ENCODE peak calls at places on chromosome 3, in four cellular contexts. S is substantia nigra, T is adrenal gland, I is upper lobe of left lung. B is an unnamed sample.

GRCh38 chr3:101902041-101902440 is 52.7 kb downstream of the NFKBIZ start:
- DNase-seq in S (no peak), I (peak), T (no peak), B (no peak)

GRCh38 chr3:110933786-110934415 is 137.7 kb upstream of the NECTIN3 start:
- DNase-seq in I (no peak), T (no peak), S (no peak), B (no peak)

GRCh38 chr3:49399467-49399866 is 12.3 kb downstream of the RHOA start:
- DNase-seq in T (no peak), I (peak), S (no peak), B (no peak)

GRCh38 chr3:150830094-150830681 is 67.2 kb upstream of the SIAH2 start:
- DNase-seq in S (no peak), I (no peak), T (no peak), B (no peak)

GRCh38 chr3:182509312-182509711 is 284.0 kb upstream of the ATP11B start:
- DNase-seq in S (peak), T (no peak), I (no peak), B (no peak)

GRCh38 chr3:50347187-50347813 is 1.8 kb upstream of the ZMYND10 start:
- DNase-seq in T (peak), S (peak), I (peak), B (no peak)

GRCh38 chr3:50573566-50574279 is 4.4 kb downstream of the HEMK1 start:
- DNase-seq in S (no peak), I (peak), T (no peak), B (no peak)

GRCh38 chr3:175187586-175187985 is 328.5 kb downstream of the NAALADL2 start:
- DNase-seq in T (no peak), S (no peak), I (peak), B (no peak)

GRCh38 chr3:69658514-69658913 is 80.8 kb upstream of the MITF start:
- DNase-seq in S (no peak), T (no peak), I (no peak), B (no peak)

GRCh38 chr3:14921034-14921616 is 26.3 kb upstream of the NR2C2 start:
- DNase-seq in S (peak), T (peak), I (peak), B (peak)

GRCh38 chr3:151976211-151977050 is 103.0 kb downstream of the SUCNR1 start:
- DNase-seq in S (no peak), I (no peak), T (no peak), B (no peak)

GRCh38 chr3:123322866-123323265 is 121.1 kb downstream of the SEC22A start:
- DNase-seq in I (no peak), T (no peak), S (no peak), B (no peak)

GRCh38 chr3:46852329-46852720 is 10.9 kb downstream of the MYL3 start:
- DNase-seq in S (no peak), T (no peak), I (peak), B (peak)

GRCh38 chr3:64327039-64327804 is 102.0 kb upstream of the PRICKLE2 start:
- DNase-seq in I (no peak), S (no peak), T (peak), B (peak)

GRCh38 chr3:72998489-72998888 is 1.9 kb downstream of the PPP4R2 start:
- DNase-seq in T (no peak), S (no peak), I (no peak), B (no peak)
- H3K27ac ChIP-seq in T (no peak), S (peak), I (no peak), B (no peak)

DNA sequence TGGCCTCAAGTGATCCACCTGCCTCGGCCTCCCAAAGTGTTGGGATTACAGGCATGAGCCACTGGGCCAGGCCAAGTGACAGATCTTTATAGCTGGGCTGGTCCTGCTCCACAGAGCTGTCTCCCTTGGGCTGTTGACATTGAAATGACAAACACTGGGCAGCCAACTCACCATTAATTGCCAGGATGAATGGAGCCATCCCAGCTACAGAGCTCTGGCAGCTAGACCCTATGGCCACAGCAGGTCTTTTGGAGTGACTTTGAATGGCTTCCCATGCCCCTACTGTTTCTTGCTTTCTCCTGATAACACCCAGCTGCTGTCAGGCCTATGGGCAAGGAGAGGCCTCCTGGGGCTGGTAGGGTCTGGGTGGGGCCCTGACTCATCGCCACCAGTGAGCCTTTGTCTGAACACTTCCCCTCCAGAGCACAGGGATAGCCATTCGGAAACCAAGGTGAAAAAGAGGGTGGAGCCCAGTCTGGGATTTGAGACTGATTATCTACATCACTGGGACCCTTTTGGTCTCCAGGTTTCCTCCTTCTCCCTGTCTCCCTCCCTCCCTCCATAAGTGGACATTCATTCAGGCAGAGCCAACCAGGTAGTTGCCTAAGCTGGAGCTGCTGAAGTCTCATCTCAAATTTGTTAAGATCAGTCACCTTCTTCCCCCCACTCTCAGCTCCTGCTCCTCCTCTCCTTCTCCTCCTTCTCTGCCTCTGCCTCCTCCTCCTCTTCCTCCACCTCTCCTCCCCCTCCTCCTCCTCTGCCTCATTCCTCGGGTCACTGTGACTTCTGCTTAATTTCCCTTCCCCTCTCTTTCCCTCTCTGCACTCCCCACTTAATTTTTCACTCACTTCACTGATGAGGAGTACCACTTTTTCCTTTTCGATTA is 34.0 kb downstream of the BHLHE40 start:
- DNase-seq in T (no peak), I (peak), S (no peak), B (no peak)
- H3K27ac ChIP-seq in T (no peak), I (no peak), S (no peak), B (no peak)

DNA sequence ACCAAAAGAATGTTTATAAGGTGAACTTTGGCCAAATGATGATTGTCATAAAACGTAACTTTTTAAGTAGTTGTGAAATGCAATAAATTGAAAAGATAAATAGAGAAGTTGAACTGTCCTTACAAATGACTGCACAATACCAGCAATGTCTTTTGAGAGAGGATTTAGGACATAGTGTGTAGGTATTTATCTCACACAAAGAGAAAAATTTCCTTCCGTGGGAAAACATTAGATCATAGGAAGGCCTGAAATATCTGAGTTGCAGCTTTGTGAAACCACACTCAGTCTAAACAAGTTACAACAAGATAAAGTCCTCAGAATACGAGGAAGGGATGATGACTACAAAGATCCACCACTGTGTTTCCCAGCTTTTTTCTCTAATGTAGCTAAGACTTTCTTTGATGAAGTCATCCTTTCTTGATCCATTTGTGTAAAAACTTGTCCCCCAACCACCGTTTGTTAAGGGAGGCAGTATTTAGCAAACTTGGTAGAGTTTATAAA is 16.0 kb downstream of the ROBO2 start:
- DNase-seq in S (no peak), I (no peak), T (no peak), B (no peak)
- H3K27ac ChIP-seq in S (no peak), I (no peak), T (no peak), B (no peak)

GRCh38 chr3:196440041-196440537 is 7.9 kb upstream of the UBXN7 start:
- DNase-seq in I (no peak), T (no peak), S (no peak), B (no peak)
- H3K27ac ChIP-seq in I (no peak), T (no peak), S (no peak), B (no peak)

GRCh38 chr3:130462089-130462488 is 54.9 kb upstream of the COL6A6 start:
- DNase-seq in S (no peak), I (no peak), T (no peak), B (no peak)
- H3K27ac ChIP-seq in S (no peak), I (no peak), T (no peak), B (no peak)

GRCh38 chr3:27533718-27534578 is 49.8 kb upstream of the SLC4A7 start:
- DNase-seq in S (peak), I (peak), T (peak), B (peak)

GRCh38 chr3:27535809-27536392 is 51.7 kb upstream of the SLC4A7 start:
- DNase-seq in T (no peak), I (no peak), S (no peak), B (no peak)

GRCh38 chr3:27532931-27533607 is 48.9 kb upstream of the SLC4A7 start:
- DNase-seq in I (no peak), S (no peak), T (no peak), B (no peak)

GRCh38 chr3:27528798-27529197 is 44.6 kb upstream of the SLC4A7 start:
- DNase-seq in S (no peak), T (no peak), I (no peak), B (no peak)

GRCh38 chr3:27532426-27532825 is 48.2 kb upstream of the SLC4A7 start:
- DNase-seq in I (no peak), T (no peak), S (no peak), B (no peak)
- H3K27ac ChIP-seq in I (no peak), T (no peak), S (no peak), B (no peak)

GRCh38 chr3:149378420-149379388 is 1.3 kb upstream of the TM4SF1 start:
- DNase-seq in S (no peak), T (no peak), I (no peak), B (no peak)

GRCh38 chr3:149375824-149376196 is 1.6 kb downstream of the TM4SF1 start:
- DNase-seq in T (no peak), S (no peak), I (no peak), B (no peak)

GRCh38 chr3:149377408-149378111 is at the start of gene TM4SF1:
- DNase-seq in I (peak), T (peak), S (no peak), B (no peak)

GRCh38 chr3:149375164-149375823 is 2.2 kb downstream of the TM4SF1 start:
- DNase-seq in T (no peak), I (no peak), S (no peak), B (no peak)

DNA sequence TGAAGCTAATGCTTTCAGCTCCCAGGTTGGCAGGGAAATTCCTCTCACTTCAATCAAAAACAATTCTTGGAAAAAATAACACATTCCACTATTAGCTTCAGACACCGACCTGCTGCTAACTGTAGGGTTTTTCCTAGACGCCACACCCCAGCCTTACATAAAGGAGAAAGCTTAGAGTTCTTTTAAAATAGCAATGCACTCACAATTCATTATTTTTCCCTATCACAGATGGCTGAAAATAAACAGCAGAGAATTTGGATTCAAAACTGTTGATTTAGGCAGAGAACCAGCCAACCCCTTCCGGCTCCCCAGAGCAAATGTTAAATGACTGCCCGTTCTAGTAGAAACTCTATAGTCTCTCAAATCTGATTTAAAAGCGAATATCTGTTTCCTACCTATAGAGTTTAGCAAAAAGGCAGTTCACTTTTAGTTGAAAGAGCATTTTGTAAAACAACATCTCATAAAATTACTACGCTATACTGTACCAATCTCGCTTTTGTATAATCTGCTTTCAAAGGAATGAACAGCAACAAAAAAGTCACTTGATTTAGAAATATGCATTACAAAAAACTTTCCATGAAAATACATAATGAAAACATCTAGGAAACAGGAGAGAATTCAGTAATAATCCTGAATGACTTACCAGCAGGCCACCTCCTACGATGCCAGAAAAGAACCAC is 581 bp downstream of the TM4SF1 start:
- DNase-seq in T (no peak), I (no peak), S (no peak), B (no peak)
- H3K27ac ChIP-seq in T (peak), I (peak), S (no peak), B (peak)

GRCh38 chr3:187941848-187942194 is 196.6 kb upstream of the BCL6 start:
- DNase-seq in I (no peak), T (no peak), S (no peak), B (no peak)

GRCh38 chr3:187945374-187945773 is 200.1 kb upstream of the BCL6 start:
- DNase-seq in I (no peak), S (no peak), T (no peak), B (no peak)

GRCh38 chr3:187942658-187943241 is 197.5 kb upstream of the BCL6 start:
- DNase-seq in S (no peak), T (no peak), I (no peak), B (no peak)

GRCh38 chr3:187944391-187945179 is 199.3 kb upstream of the BCL6 start:
- DNase-seq in I (no peak), S (no peak), T (no peak), B (no peak)

GRCh38 chr3:187943677-187944390 is 198.6 kb upstream of the BCL6 start:
- DNase-seq in T (no peak), S (no peak), I (peak), B (no peak)
- H3K27ac ChIP-seq in T (no peak), S (no peak), I (no peak), B (peak)

GRCh38 chr3:149368201-149368849 is 9.1 kb downstream of the TM4SF1 start:
- DNase-seq in T (no peak), I (no peak), S (no peak), B (no peak)

GRCh38 chr3:149369991-149370866 is 7.2 kb downstream of the TM4SF1 start:
- DNase-seq in I (no peak), S (no peak), T (no peak), B (no peak)

GRCh38 chr3:149371001-149371722 is 6.3 kb downstream of the TM4SF1 start:
- DNase-seq in I (no peak), T (no peak), S (no peak), B (no peak)

GRCh38 chr3:149367021-149367840 is 10.2 kb downstream of the TM4SF1 start:
- DNase-seq in T (peak), S (no peak), I (no peak), B (no peak)

DNA sequence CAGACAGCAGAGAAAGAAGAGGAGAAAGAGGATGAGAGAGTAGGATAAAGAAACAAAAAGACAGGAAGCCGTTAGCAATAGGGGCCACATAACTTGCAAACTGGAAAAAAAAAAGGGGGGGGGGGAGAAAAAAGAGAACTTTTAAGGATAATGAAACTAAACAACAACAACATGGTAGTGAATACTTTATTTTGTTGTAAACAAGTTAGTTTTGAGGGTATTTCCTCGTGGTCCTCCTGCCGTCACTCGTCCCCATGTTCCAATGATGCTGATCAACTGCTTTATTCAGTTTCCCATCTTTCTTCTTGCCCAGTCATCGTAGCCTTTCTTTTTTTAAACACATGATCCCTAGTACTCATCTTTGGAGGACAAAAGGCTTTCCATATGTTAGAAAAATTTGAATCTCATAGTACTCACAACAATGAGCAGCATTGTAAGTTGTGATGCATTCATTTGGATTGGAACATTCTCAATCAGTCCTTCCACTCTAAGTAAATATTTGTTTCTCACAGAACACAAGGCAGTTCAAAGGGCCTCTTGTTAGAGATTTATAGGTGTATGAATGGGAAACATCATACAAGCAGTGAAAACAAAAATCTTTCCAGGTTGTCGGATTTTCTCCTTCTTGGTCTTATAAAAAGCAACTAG is 8.5 kb downstream of the TM4SF1 start:
- DNase-seq in T (no peak), I (no peak), S (no peak), B (no peak)
- H3K27ac ChIP-seq in T (no peak), I (no peak), S (no peak), B (peak)

B was measured in suprapubic skin.